ENCODE peak calls at places on chromosome 2, in ten cellular contexts. One of them, this sample, is unnamed.

GRCh38 chr2:226835420-226835795 is 446 bp upstream of the RHBDD1 start:
- DNase-seq in activated T-cell treated with anti-CD3 and anti-CD28 coated beads for 24 hours: no peak
- DNase-seq in AG09309: no peak
- DNase-seq in NCI-H2107: no peak
- DNase-seq in uterus: no peak
- DNase-seq in dorsolateral prefrontal cortex: no peak
- DNase-seq in fibroblast of the conjunctiva: no peak
- DNase-seq in WERI-Rb-1: peak
- DNase-seq in activated effector memory CD4-positive, alpha-beta T cell treated with Interleukin-2 at 50 U/mL for 16 hours: no peak
- DNase-seq in fibroblast of gingiva: no peak
- DNase-seq in this sample: peak

GRCh38 chr2:100247256-100248043 is 74.9 kb downstream of the LONRF2 start:
- DNase-seq in AG09309: no peak
- DNase-seq in uterus: no peak
- DNase-seq in NCI-H2107: peak
- DNase-seq in dorsolateral prefrontal cortex: no peak
- DNase-seq in activated effector memory CD4-positive, alpha-beta T cell treated with Interleukin-2 at 50 U/mL for 16 hours: no peak
- DNase-seq in WERI-Rb-1: no peak
- DNase-seq in fibroblast of the conjunctiva: no peak
- DNase-seq in activated T-cell treated with anti-CD3 and anti-CD28 coated beads for 24 hours: no peak
- DNase-seq in fibroblast of gingiva: no peak
- DNase-seq in this sample: no peak

GRCh38 chr2:161416294-161416632 is at the start of gene TBR1:
- DNase-seq in activated T-cell treated with anti-CD3 and anti-CD28 coated beads for 24 hours: no peak
- DNase-seq in dorsolateral prefrontal cortex: no peak
- DNase-seq in activated effector memory CD4-positive, alpha-beta T cell treated with Interleukin-2 at 50 U/mL for 16 hours: no peak
- DNase-seq in AG09309: no peak
- DNase-seq in fibroblast of gingiva: no peak
- DNase-seq in WERI-Rb-1: no peak
- DNase-seq in fibroblast of the conjunctiva: no peak
- DNase-seq in NCI-H2107: no peak
- DNase-seq in uterus: no peak
- DNase-seq in this sample: no peak

GRCh38 chr2:40877734-40878288 is 425.9 kb upstream of the SLC8A1 start:
- DNase-seq in activated effector memory CD4-positive, alpha-beta T cell treated with Interleukin-2 at 50 U/mL for 16 hours: no peak
- DNase-seq in NCI-H2107: no peak
- DNase-seq in uterus: no peak
- DNase-seq in fibroblast of the conjunctiva: no peak
- DNase-seq in AG09309: no peak
- DNase-seq in dorsolateral prefrontal cortex: no peak
- DNase-seq in fibroblast of gingiva: peak
- DNase-seq in activated T-cell treated with anti-CD3 and anti-CD28 coated beads for 24 hours: no peak
- DNase-seq in WERI-Rb-1: no peak
- DNase-seq in this sample: no peak

GRCh38 chr2:191521608-191522208 is 156.2 kb upstream of the NABP1 start:
- DNase-seq in fibroblast of the conjunctiva: no peak
- DNase-seq in activated T-cell treated with anti-CD3 and anti-CD28 coated beads for 24 hours: no peak
- DNase-seq in WERI-Rb-1: no peak
- DNase-seq in activated effector memory CD4-positive, alpha-beta T cell treated with Interleukin-2 at 50 U/mL for 16 hours: no peak
- DNase-seq in AG09309: no peak
- DNase-seq in dorsolateral prefrontal cortex: no peak
- DNase-seq in fibroblast of gingiva: peak
- DNase-seq in uterus: no peak
- DNase-seq in NCI-H2107: no peak
- DNase-seq in this sample: no peak

GRCh38 chr2:67500541-67500940 is 103.4 kb downstream of the ETAA1 start:
- DNase-seq in WERI-Rb-1: no peak
- DNase-seq in activated effector memory CD4-positive, alpha-beta T cell treated with Interleukin-2 at 50 U/mL for 16 hours: no peak
- DNase-seq in dorsolateral prefrontal cortex: no peak
- DNase-seq in AG09309: no peak
- DNase-seq in activated T-cell treated with anti-CD3 and anti-CD28 coated beads for 24 hours: no peak
- DNase-seq in uterus: no peak
- DNase-seq in fibroblast of the conjunctiva: no peak
- DNase-seq in fibroblast of gingiva: no peak
- DNase-seq in NCI-H2107: no peak
- DNase-seq in this sample: no peak

GRCh38 chr2:144686518-144687215 is 166.7 kb upstream of the ZEB2 start:
- DNase-seq in NCI-H2107: no peak
- DNase-seq in dorsolateral prefrontal cortex: no peak
- DNase-seq in WERI-Rb-1: no peak
- DNase-seq in fibroblast of gingiva: no peak
- DNase-seq in activated effector memory CD4-positive, alpha-beta T cell treated with Interleukin-2 at 50 U/mL for 16 hours: no peak
- DNase-seq in activated T-cell treated with anti-CD3 and anti-CD28 coated beads for 24 hours: no peak
- DNase-seq in uterus: no peak
- DNase-seq in fibroblast of the conjunctiva: no peak
- DNase-seq in AG09309: no peak
- DNase-seq in this sample: no peak

GRCh38 chr2:6826081-6826913 is 39.4 kb downstream of the CMPK2 start:
- DNase-seq in WERI-Rb-1: peak
- DNase-seq in fibroblast of the conjunctiva: peak
- DNase-seq in activated effector memory CD4-positive, alpha-beta T cell treated with Interleukin-2 at 50 U/mL for 16 hours: peak
- DNase-seq in fibroblast of gingiva: peak
- DNase-seq in activated T-cell treated with anti-CD3 and anti-CD28 coated beads for 24 hours: peak
- DNase-seq in uterus: no peak
- DNase-seq in dorsolateral prefrontal cortex: no peak
- DNase-seq in AG09309: no peak
- DNase-seq in NCI-H2107: no peak
- DNase-seq in this sample: peak

GRCh38 chr2:177708660-177709328 is 316.2 kb downstream of the AGPS start:
- DNase-seq in NCI-H2107: no peak
- DNase-seq in AG09309: no peak
- DNase-seq in dorsolateral prefrontal cortex: no peak
- DNase-seq in fibroblast of the conjunctiva: no peak
- DNase-seq in fibroblast of gingiva: no peak
- DNase-seq in activated effector memory CD4-positive, alpha-beta T cell treated with Interleukin-2 at 50 U/mL for 16 hours: no peak
- DNase-seq in activated T-cell treated with anti-CD3 and anti-CD28 coated beads for 24 hours: no peak
- DNase-seq in WERI-Rb-1: no peak
- DNase-seq in uterus: no peak
- DNase-seq in this sample: no peak

GRCh38 chr2:120436885-120437603 is 91.1 kb downstream of the INHBB start:
- DNase-seq in activated effector memory CD4-positive, alpha-beta T cell treated with Interleukin-2 at 50 U/mL for 16 hours: no peak
- DNase-seq in WERI-Rb-1: peak
- DNase-seq in fibroblast of gingiva: peak
- DNase-seq in dorsolateral prefrontal cortex: no peak
- DNase-seq in AG09309: no peak
- DNase-seq in activated T-cell treated with anti-CD3 and anti-CD28 coated beads for 24 hours: no peak
- DNase-seq in fibroblast of the conjunctiva: peak
- DNase-seq in NCI-H2107: no peak
- DNase-seq in uterus: no peak
- DNase-seq in this sample: peak

GRCh38 chr2:146370821-146371220 is 1474.0 kb upstream of the ACVR2A start:
- DNase-seq in activated effector memory CD4-positive, alpha-beta T cell treated with Interleukin-2 at 50 U/mL for 16 hours: no peak
- DNase-seq in fibroblast of the conjunctiva: no peak
- DNase-seq in AG09309: peak
- DNase-seq in dorsolateral prefrontal cortex: no peak
- DNase-seq in uterus: no peak
- DNase-seq in NCI-H2107: no peak
- DNase-seq in fibroblast of gingiva: no peak
- DNase-seq in WERI-Rb-1: no peak
- DNase-seq in activated T-cell treated with anti-CD3 and anti-CD28 coated beads for 24 hours: no peak
- DNase-seq in this sample: peak

GRCh38 chr2:222743263-222743865 is 71.9 kb downstream of the MOGAT1 start:
- DNase-seq in WERI-Rb-1: no peak
- DNase-seq in activated effector memory CD4-positive, alpha-beta T cell treated with Interleukin-2 at 50 U/mL for 16 hours: no peak
- DNase-seq in activated T-cell treated with anti-CD3 and anti-CD28 coated beads for 24 hours: no peak
- DNase-seq in AG09309: no peak
- DNase-seq in dorsolateral prefrontal cortex: no peak
- DNase-seq in fibroblast of gingiva: peak
- DNase-seq in NCI-H2107: no peak
- DNase-seq in fibroblast of the conjunctiva: no peak
- DNase-seq in uterus: no peak
- DNase-seq in this sample: no peak

GRCh38 chr2:238139141-238139840 is 823 bp downstream of the KLHL30 start:
- DNase-seq in activated T-cell treated with anti-CD3 and anti-CD28 coated beads for 24 hours: peak
- DNase-seq in activated effector memory CD4-positive, alpha-beta T cell treated with Interleukin-2 at 50 U/mL for 16 hours: no peak
- DNase-seq in NCI-H2107: no peak
- DNase-seq in AG09309: no peak
- DNase-seq in dorsolateral prefrontal cortex: no peak
- DNase-seq in WERI-Rb-1: peak
- DNase-seq in uterus: no peak
- DNase-seq in fibroblast of gingiva: no peak
- DNase-seq in fibroblast of the conjunctiva: no peak
- DNase-seq in this sample: no peak

GRCh38 chr2:25339791-25340339 is 1.9 kb downstream of the DNMT3A start:
- DNase-seq in activated T-cell treated with anti-CD3 and anti-CD28 coated beads for 24 hours: no peak
- DNase-seq in fibroblast of the conjunctiva: no peak
- DNase-seq in NCI-H2107: peak
- DNase-seq in AG09309: no peak
- DNase-seq in WERI-Rb-1: peak
- DNase-seq in fibroblast of gingiva: no peak
- DNase-seq in uterus: peak
- DNase-seq in activated effector memory CD4-positive, alpha-beta T cell treated with Interleukin-2 at 50 U/mL for 16 hours: no peak
- DNase-seq in dorsolateral prefrontal cortex: no peak
- DNase-seq in this sample: no peak

GRCh38 chr2:41922177-41922576 is 125.6 kb upstream of the PKDCC start:
- DNase-seq in activated T-cell treated with anti-CD3 and anti-CD28 coated beads for 24 hours: no peak
- DNase-seq in uterus: no peak
- DNase-seq in dorsolateral prefrontal cortex: no peak
- DNase-seq in fibroblast of gingiva: no peak
- DNase-seq in NCI-H2107: no peak
- DNase-seq in WERI-Rb-1: no peak
- DNase-seq in activated effector memory CD4-positive, alpha-beta T cell treated with Interleukin-2 at 50 U/mL for 16 hours: no peak
- DNase-seq in fibroblast of the conjunctiva: peak
- DNase-seq in AG09309: no peak
- DNase-seq in this sample: peak

GRCh38 chr2:108268001-108268400 is 20.7 kb upstream of the SULT1C2 start:
- DNase-seq in uterus: no peak
- DNase-seq in AG09309: peak
- DNase-seq in fibroblast of the conjunctiva: peak
- DNase-seq in WERI-Rb-1: no peak
- DNase-seq in NCI-H2107: no peak
- DNase-seq in dorsolateral prefrontal cortex: no peak
- DNase-seq in activated effector memory CD4-positive, alpha-beta T cell treated with Interleukin-2 at 50 U/mL for 16 hours: no peak
- DNase-seq in activated T-cell treated with anti-CD3 and anti-CD28 coated beads for 24 hours: no peak
- DNase-seq in fibroblast of gingiva: peak
- DNase-seq in this sample: peak

GRCh38 chr2:23655862-23656596 is 270.9 kb downstream of the ATAD2B start:
- DNase-seq in WERI-Rb-1: no peak
- DNase-seq in activated effector memory CD4-positive, alpha-beta T cell treated with Interleukin-2 at 50 U/mL for 16 hours: no peak
- DNase-seq in dorsolateral prefrontal cortex: no peak
- DNase-seq in AG09309: no peak
- DNase-seq in NCI-H2107: no peak
- DNase-seq in activated T-cell treated with anti-CD3 and anti-CD28 coated beads for 24 hours: no peak
- DNase-seq in fibroblast of gingiva: no peak
- DNase-seq in fibroblast of the conjunctiva: no peak
- DNase-seq in uterus: no peak
- DNase-seq in this sample: no peak

GRCh38 chr2:13046557-13047165 is 329.9 kb downstream of the TRIB2 start:
- DNase-seq in AG09309: no peak
- DNase-seq in activated effector memory CD4-positive, alpha-beta T cell treated with Interleukin-2 at 50 U/mL for 16 hours: no peak
- DNase-seq in dorsolateral prefrontal cortex: no peak
- DNase-seq in activated T-cell treated with anti-CD3 and anti-CD28 coated beads for 24 hours: no peak
- DNase-seq in uterus: no peak
- DNase-seq in fibroblast of the conjunctiva: peak
- DNase-seq in NCI-H2107: no peak
- DNase-seq in WERI-Rb-1: no peak
- DNase-seq in fibroblast of gingiva: no peak
- DNase-seq in this sample: no peak

GRCh38 chr2:221629478-221629877 is 57.4 kb upstream of the EPHA4 start:
- DNase-seq in NCI-H2107: no peak
- DNase-seq in dorsolateral prefrontal cortex: no peak
- DNase-seq in activated effector memory CD4-positive, alpha-beta T cell treated with Interleukin-2 at 50 U/mL for 16 hours: no peak
- DNase-seq in uterus: no peak
- DNase-seq in fibroblast of the conjunctiva: peak
- DNase-seq in fibroblast of gingiva: peak
- DNase-seq in WERI-Rb-1: no peak
- DNase-seq in activated T-cell treated with anti-CD3 and anti-CD28 coated beads for 24 hours: no peak
- DNase-seq in AG09309: peak
- DNase-seq in this sample: peak

GRCh38 chr2:7377861-7378569 is 460.8 kb downstream of the RNF144A start:
- DNase-seq in dorsolateral prefrontal cortex: no peak
- DNase-seq in activated T-cell treated with anti-CD3 and anti-CD28 coated beads for 24 hours: no peak
- DNase-seq in activated effector memory CD4-positive, alpha-beta T cell treated with Interleukin-2 at 50 U/mL for 16 hours: no peak
- DNase-seq in uterus: no peak
- DNase-seq in fibroblast of the conjunctiva: no peak
- DNase-seq in WERI-Rb-1: peak
- DNase-seq in AG09309: no peak
- DNase-seq in NCI-H2107: peak
- DNase-seq in fibroblast of gingiva: no peak
- DNase-seq in this sample: no peak

GRCh38 chr2:12716250-12717190 is at the start of gene TRIB2:
- DNase-seq in AG09309: no peak
- DNase-seq in NCI-H2107: peak
- DNase-seq in activated T-cell treated with anti-CD3 and anti-CD28 coated beads for 24 hours: peak
- DNase-seq in activated effector memory CD4-positive, alpha-beta T cell treated with Interleukin-2 at 50 U/mL for 16 hours: peak
- DNase-seq in dorsolateral prefrontal cortex: peak
- DNase-seq in uterus: peak
- DNase-seq in fibroblast of the conjunctiva: peak
- DNase-seq in WERI-Rb-1: peak
- DNase-seq in fibroblast of gingiva: peak
- DNase-seq in this sample: peak

GRCh38 chr2:233434666-233435375 is 80.5 kb downstream of the DGKD start:
- DNase-seq in WERI-Rb-1: no peak
- DNase-seq in NCI-H2107: no peak
- DNase-seq in activated effector memory CD4-positive, alpha-beta T cell treated with Interleukin-2 at 50 U/mL for 16 hours: no peak
- DNase-seq in fibroblast of the conjunctiva: no peak
- DNase-seq in dorsolateral prefrontal cortex: peak
- DNase-seq in fibroblast of gingiva: no peak
- DNase-seq in uterus: no peak
- DNase-seq in AG09309: no peak
- DNase-seq in activated T-cell treated with anti-CD3 and anti-CD28 coated beads for 24 hours: no peak
- DNase-seq in this sample: no peak

GRCh38 chr2:38246105-38246504 is 131.0 kb downstream of the ATL2 start:
- DNase-seq in AG09309: no peak
- DNase-seq in fibroblast of gingiva: peak
- DNase-seq in NCI-H2107: no peak
- DNase-seq in uterus: no peak
- DNase-seq in dorsolateral prefrontal cortex: no peak
- DNase-seq in activated T-cell treated with anti-CD3 and anti-CD28 coated beads for 24 hours: no peak
- DNase-seq in WERI-Rb-1: no peak
- DNase-seq in fibroblast of the conjunctiva: no peak
- DNase-seq in activated effector memory CD4-positive, alpha-beta T cell treated with Interleukin-2 at 50 U/mL for 16 hours: no peak
- DNase-seq in this sample: no peak

GRCh38 chr2:180208841-180209240 is 201.7 kb upstream of the CWC22 start:
- DNase-seq in fibroblast of the conjunctiva: peak
- DNase-seq in WERI-Rb-1: no peak
- DNase-seq in AG09309: no peak
- DNase-seq in activated T-cell treated with anti-CD3 and anti-CD28 coated beads for 24 hours: no peak
- DNase-seq in NCI-H2107: no peak
- DNase-seq in activated effector memory CD4-positive, alpha-beta T cell treated with Interleukin-2 at 50 U/mL for 16 hours: no peak
- DNase-seq in fibroblast of gingiva: peak
- DNase-seq in uterus: no peak
- DNase-seq in dorsolateral prefrontal cortex: no peak
- DNase-seq in this sample: peak

GRCh38 chr2:132274000-132274399 is 112.2 kb upstream of the ANKRD30BL start:
- DNase-seq in fibroblast of the conjunctiva: no peak
- DNase-seq in activated T-cell treated with anti-CD3 and anti-CD28 coated beads for 24 hours: no peak
- DNase-seq in AG09309: no peak
- DNase-seq in NCI-H2107: no peak
- DNase-seq in fibroblast of gingiva: no peak
- DNase-seq in WERI-Rb-1: no peak
- DNase-seq in uterus: no peak
- DNase-seq in dorsolateral prefrontal cortex: no peak
- DNase-seq in activated effector memory CD4-positive, alpha-beta T cell treated with Interleukin-2 at 50 U/mL for 16 hours: no peak
- DNase-seq in this sample: no peak

GRCh38 chr2:86790134-86790827 is 432 bp downstream of the CD8A start:
- DNase-seq in dorsolateral prefrontal cortex: no peak
- DNase-seq in AG09309: no peak
- DNase-seq in NCI-H2107: no peak
- DNase-seq in activated T-cell treated with anti-CD3 and anti-CD28 coated beads for 24 hours: no peak
- DNase-seq in WERI-Rb-1: no peak
- DNase-seq in uterus: no peak
- DNase-seq in fibroblast of the conjunctiva: no peak
- DNase-seq in fibroblast of gingiva: no peak
- DNase-seq in activated effector memory CD4-positive, alpha-beta T cell treated with Interleukin-2 at 50 U/mL for 16 hours: no peak
- DNase-seq in this sample: no peak

GRCh38 chr2:118683460-118683859 is 164.0 kb downstream of the EN1 start:
- DNase-seq in dorsolateral prefrontal cortex: no peak
- DNase-seq in WERI-Rb-1: no peak
- DNase-seq in activated T-cell treated with anti-CD3 and anti-CD28 coated beads for 24 hours: no peak
- DNase-seq in fibroblast of gingiva: no peak
- DNase-seq in activated effector memory CD4-positive, alpha-beta T cell treated with Interleukin-2 at 50 U/mL for 16 hours: no peak
- DNase-seq in fibroblast of the conjunctiva: no peak
- DNase-seq in AG09309: no peak
- DNase-seq in NCI-H2107: no peak
- DNase-seq in uterus: no peak
- DNase-seq in this sample: no peak

GRCh38 chr2:148338544-148338943 is 306.0 kb upstream of the EPC2 start:
- DNase-seq in uterus: no peak
- DNase-seq in AG09309: peak
- DNase-seq in NCI-H2107: no peak
- DNase-seq in activated effector memory CD4-positive, alpha-beta T cell treated with Interleukin-2 at 50 U/mL for 16 hours: no peak
- DNase-seq in dorsolateral prefrontal cortex: no peak
- DNase-seq in activated T-cell treated with anti-CD3 and anti-CD28 coated beads for 24 hours: no peak
- DNase-seq in WERI-Rb-1: no peak
- DNase-seq in fibroblast of gingiva: peak
- DNase-seq in fibroblast of the conjunctiva: peak
- DNase-seq in this sample: peak

This sample was measured in NCI-H226.